ENCODE peak calls at places on chromosome 3, in five cellular contexts. One of them, this sample, is unnamed.
A peak's percentile ranks its signal among the peaks of the same experiment; 100 is the strongest.

GRCh38 chr3:106731230-106731629 is 646.0 kb upstream of the CCDC54 start:
- DNase-seq in astrocyte: no peak
- DNase-seq in CD8-positive, alpha-beta T cell: no peak
- DNase-seq in endodermal cell: no peak
- DNase-seq in left lung: no peak
- DNase-seq in this sample: no peak

GRCh38 chr3:98528474-98529346 is 3.1 kb upstream of the GPR15 start:
- DNase-seq in astrocyte: no peak
- DNase-seq in endodermal cell: peak; percentile 69
- DNase-seq in left lung: no peak
- DNase-seq in CD8-positive, alpha-beta T cell: no peak
- DNase-seq in this sample: no peak

GRCh38 chr3:133930341-133930933 is 34.8 kb upstream of the RAB6B start:
- DNase-seq in astrocyte: peak; percentile 57
- DNase-seq in left lung: no peak
- DNase-seq in endodermal cell: peak; percentile 59
- DNase-seq in CD8-positive, alpha-beta T cell: no peak
- DNase-seq in this sample: no peak

GRCh38 chr3:160870327-160870726 is 114.3 kb downstream of the PPM1L start:
- DNase-seq in endodermal cell: no peak
- DNase-seq in CD8-positive, alpha-beta T cell: no peak
- DNase-seq in left lung: no peak
- DNase-seq in astrocyte: no peak
- DNase-seq in this sample: no peak

GRCh38 chr3:25442486-25442885 is 14.4 kb downstream of the RARB start:
- DNase-seq in left lung: no peak
- DNase-seq in CD8-positive, alpha-beta T cell: no peak
- DNase-seq in endodermal cell: no peak
- DNase-seq in astrocyte: no peak
- DNase-seq in this sample: no peak

GRCh38 chr3:46998121-46998851 is 18.8 kb downstream of the NBEAL2 start:
- DNase-seq in endodermal cell: peak; percentile 97
- DNase-seq in CD8-positive, alpha-beta T cell: peak; percentile 64
- DNase-seq in left lung: peak; percentile 74
- DNase-seq in astrocyte: no peak
- DNase-seq in this sample: peak; percentile 60

GRCh38 chr3:184237211-184237610 is 7.8 kb downstream of the VWA5B2 start:
- DNase-seq in CD8-positive, alpha-beta T cell: no peak
- DNase-seq in left lung: no peak
- DNase-seq in astrocyte: no peak
- DNase-seq in endodermal cell: no peak
- DNase-seq in this sample: no peak

GRCh38 chr3:177410734-177411133 is 213.5 kb upstream of the TBL1XR1 start:
- DNase-seq in left lung: no peak
- DNase-seq in endodermal cell: no peak
- DNase-seq in CD8-positive, alpha-beta T cell: no peak
- DNase-seq in astrocyte: no peak
- DNase-seq in this sample: no peak

GRCh38 chr3:140143670-140144069 is 208.7 kb downstream of the CLSTN2 start:
- DNase-seq in endodermal cell: no peak
- DNase-seq in CD8-positive, alpha-beta T cell: no peak
- DNase-seq in astrocyte: no peak
- DNase-seq in left lung: no peak
- DNase-seq in this sample: no peak

GRCh38 chr3:46993986-46994385 is 14.5 kb downstream of the NBEAL2 start:
- DNase-seq in left lung: no peak
- DNase-seq in astrocyte: no peak
- DNase-seq in endodermal cell: no peak
- DNase-seq in CD8-positive, alpha-beta T cell: no peak
- DNase-seq in this sample: no peak

GRCh38 chr3:144502398-144502797 is 530.8 kb downstream of the DIPK2A start:
- DNase-seq in astrocyte: no peak
- DNase-seq in endodermal cell: no peak
- DNase-seq in CD8-positive, alpha-beta T cell: no peak
- DNase-seq in left lung: no peak
- DNase-seq in this sample: no peak

GRCh38 chr3:8595252-8595934 is 49.2 kb downstream of the SSUH2 start:
- DNase-seq in astrocyte: no peak
- DNase-seq in left lung: no peak
- DNase-seq in endodermal cell: no peak
- DNase-seq in CD8-positive, alpha-beta T cell: no peak
- DNase-seq in this sample: no peak

GRCh38 chr3:141830508-141830907 is 45.9 kb upstream of the ATP1B3 start:
- DNase-seq in astrocyte: no peak
- DNase-seq in CD8-positive, alpha-beta T cell: no peak
- DNase-seq in left lung: no peak
- DNase-seq in endodermal cell: no peak
- DNase-seq in this sample: no peak

GRCh38 chr3:4703054-4703480 is 209.9 kb downstream of the ITPR1 start:
- DNase-seq in left lung: no peak
- DNase-seq in CD8-positive, alpha-beta T cell: no peak
- DNase-seq in endodermal cell: no peak
- DNase-seq in astrocyte: no peak
- DNase-seq in this sample: no peak

GRCh38 chr3:39178553-39178952 is 13.8 kb downstream of the XIRP1 start:
- DNase-seq in astrocyte: peak; percentile 37
- DNase-seq in left lung: no peak
- DNase-seq in endodermal cell: no peak
- DNase-seq in CD8-positive, alpha-beta T cell: no peak
- DNase-seq in this sample: no peak

GRCh38 chr3:46296826-46297225 is 54.6 kb downstream of the CCR3 start:
- DNase-seq in left lung: no peak
- DNase-seq in astrocyte: no peak
- DNase-seq in CD8-positive, alpha-beta T cell: no peak
- DNase-seq in endodermal cell: no peak
- DNase-seq in this sample: no peak

GRCh38 chr3:69174871-69175737 is 52.7 kb upstream of the LMOD3 start:
- DNase-seq in CD8-positive, alpha-beta T cell: no peak
- DNase-seq in left lung: no peak
- DNase-seq in endodermal cell: no peak
- DNase-seq in astrocyte: no peak
- DNase-seq in this sample: no peak

GRCh38 chr3:31210068-31210650 is 315.7 kb upstream of the GADL1 start:
- DNase-seq in astrocyte: no peak
- DNase-seq in left lung: no peak
- DNase-seq in endodermal cell: peak; percentile 71
- DNase-seq in CD8-positive, alpha-beta T cell: no peak
- DNase-seq in this sample: no peak

DNA sequence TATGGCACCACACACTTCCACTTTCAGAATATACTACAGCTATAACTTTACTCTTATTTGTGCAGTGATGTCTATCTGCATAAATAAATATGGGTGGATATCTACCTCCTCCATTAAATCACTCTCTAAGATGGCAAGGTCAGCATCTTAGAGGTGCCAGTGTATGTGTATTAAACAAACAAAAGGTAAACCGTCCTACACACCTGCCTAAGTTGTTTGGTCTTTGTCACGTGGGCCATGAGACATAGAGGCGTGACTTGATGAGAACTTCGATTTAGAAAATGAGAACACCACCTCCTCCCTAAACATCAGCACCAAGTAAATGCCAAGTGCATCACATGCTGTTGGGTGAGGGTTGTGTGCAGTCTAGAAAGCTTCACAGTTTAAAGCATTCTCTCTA is 310.6 kb downstream of the GRM7 start:
- DNase-seq in astrocyte: no peak
- DNase-seq in CD8-positive, alpha-beta T cell: no peak
- DNase-seq in left lung: no peak
- DNase-seq in endodermal cell: no peak
- DNase-seq in this sample: no peak
- H3K9me3 ChIP-seq in astrocyte: no peaks in the 10 kb centered on the region
- H3K9me3 ChIP-seq in CD8-positive, alpha-beta T cell: no peaks in the 10 kb centered on the region
- H3K9me3 ChIP-seq in left lung: no peaks in the 10 kb centered on the region
- H3K9me3 ChIP-seq in endodermal cell: no peaks in the 10 kb centered on the region
- H3K9me3 ChIP-seq in this sample: no peaks in the 10 kb centered on the region

GRCh38 chr3:147396709-147397046 is 9.7 kb downstream of the ZIC4 start:
- DNase-seq in CD8-positive, alpha-beta T cell: no peak
- DNase-seq in endodermal cell: no peak
- DNase-seq in astrocyte: no peak
- DNase-seq in left lung: no peak
- DNase-seq in this sample: no peak

GRCh38 chr3:147400111-147400510 is 6.2 kb downstream of the ZIC4 start:
- DNase-seq in left lung: no peak
- DNase-seq in CD8-positive, alpha-beta T cell: no peak
- DNase-seq in astrocyte: no peak
- DNase-seq in endodermal cell: no peak
- DNase-seq in this sample: no peak

GRCh38 chr3:147397155-147397888 is 9.0 kb downstream of the ZIC4 start:
- DNase-seq in endodermal cell: peak; percentile 90
- DNase-seq in left lung: no peak
- DNase-seq in CD8-positive, alpha-beta T cell: no peak
- DNase-seq in astrocyte: peak; percentile 48
- DNase-seq in this sample: no peak

GRCh38 chr3:147398841-147399534 is 7.4 kb downstream of the ZIC4 start:
- DNase-seq in left lung: no peak
- DNase-seq in CD8-positive, alpha-beta T cell: no peak
- DNase-seq in endodermal cell: no peak
- DNase-seq in astrocyte: no peak
- DNase-seq in this sample: no peak

GRCh38 chr3:147397911-147398809 is 8.2 kb downstream of the ZIC4 start:
- DNase-seq in CD8-positive, alpha-beta T cell: no peak
- DNase-seq in astrocyte: no peak
- DNase-seq in endodermal cell: peak; percentile 80
- DNase-seq in left lung: no peak
- DNase-seq in this sample: no peak
- H3K9me3 ChIP-seq in CD8-positive, alpha-beta T cell: no peaks in the 10 kb centered on the region
- H3K9me3 ChIP-seq in astrocyte: no peaks in the 10 kb centered on the region
- H3K9me3 ChIP-seq in endodermal cell: no peaks in the 10 kb centered on the region
- H3K9me3 ChIP-seq in left lung: no peaks in the 10 kb centered on the region
- H3K9me3 ChIP-seq in this sample: no peaks in the 10 kb centered on the region

GRCh38 chr3:1421577-1421976 is 328.8 kb downstream of the CNTN6 start:
- DNase-seq in left lung: no peak
- DNase-seq in CD8-positive, alpha-beta T cell: no peak
- DNase-seq in astrocyte: no peak
- DNase-seq in endodermal cell: no peak
- DNase-seq in this sample: no peak
- H3K9me3 ChIP-seq in left lung: no peaks in the 10 kb centered on the region
- H3K9me3 ChIP-seq in CD8-positive, alpha-beta T cell: no peaks in the 10 kb centered on the region
- H3K9me3 ChIP-seq in astrocyte: no peaks in the 10 kb centered on the region
- H3K9me3 ChIP-seq in endodermal cell: peaks cover 16% of the 10 kb centered on the region
- H3K9me3 ChIP-seq in this sample: peaks cover 3% of the 10 kb centered on the region

GRCh38 chr3:13902648-13903238 is 22.9 kb upstream of the WNT7A start:
- DNase-seq in CD8-positive, alpha-beta T cell: no peak
- DNase-seq in endodermal cell: no peak
- DNase-seq in left lung: no peak
- DNase-seq in astrocyte: no peak
- DNase-seq in this sample: no peak
- H3K9me3 ChIP-seq in CD8-positive, alpha-beta T cell: peaks cover 28% of the 10 kb centered on the region
- H3K9me3 ChIP-seq in endodermal cell: peaks cover 97% of the 10 kb centered on the region
- H3K9me3 ChIP-seq in left lung: peaks cover 6% of the 10 kb centered on the region
- H3K9me3 ChIP-seq in astrocyte: peaks cover 16% of the 10 kb centered on the region
- H3K9me3 ChIP-seq in this sample: peaks cover 24% of the 10 kb centered on the region

GRCh38 chr3:435161-435560 is 238.6 kb downstream of the CHL1 start:
- DNase-seq in left lung: no peak
- DNase-seq in CD8-positive, alpha-beta T cell: no peak
- DNase-seq in endodermal cell: no peak
- DNase-seq in astrocyte: no peak
- DNase-seq in this sample: no peak

GRCh38 chr3:445960-446359 is 249.4 kb downstream of the CHL1 start:
- DNase-seq in endodermal cell: no peak
- DNase-seq in CD8-positive, alpha-beta T cell: no peak
- DNase-seq in left lung: no peak
- DNase-seq in astrocyte: no peak
- DNase-seq in this sample: no peak

GRCh38 chr3:435969-436492 is 239.5 kb downstream of the CHL1 start:
- DNase-seq in left lung: no peak
- DNase-seq in CD8-positive, alpha-beta T cell: no peak
- DNase-seq in endodermal cell: no peak
- DNase-seq in astrocyte: no peak
- DNase-seq in this sample: no peak

GRCh38 chr3:440826-441225 is 244.3 kb downstream of the CHL1 start:
- DNase-seq in left lung: no peak
- DNase-seq in astrocyte: no peak
- DNase-seq in endodermal cell: no peak
- DNase-seq in CD8-positive, alpha-beta T cell: no peak
- DNase-seq in this sample: no peak
- H3K9me3 ChIP-seq in left lung: no peaks in the 10 kb centered on the region
- H3K9me3 ChIP-seq in astrocyte: peaks cover 3% of the 10 kb centered on the region
- H3K9me3 ChIP-seq in endodermal cell: peaks cover 52% of the 10 kb centered on the region
- H3K9me3 ChIP-seq in CD8-positive, alpha-beta T cell: no peaks in the 10 kb centered on the region
- H3K9me3 ChIP-seq in this sample: no peaks in the 10 kb centered on the region

GRCh38 chr3:173894-174293 is 22.7 kb upstream of the CHL1 start:
- DNase-seq in astrocyte: no peak
- DNase-seq in endodermal cell: no peak
- DNase-seq in CD8-positive, alpha-beta T cell: no peak
- DNase-seq in left lung: no peak
- DNase-seq in this sample: no peak
- H3K9me3 ChIP-seq in astrocyte: no peaks in the 10 kb centered on the region
- H3K9me3 ChIP-seq in endodermal cell: peaks cover 62% of the 10 kb centered on the region
- H3K9me3 ChIP-seq in CD8-positive, alpha-beta T cell: no peaks in the 10 kb centered on the region
- H3K9me3 ChIP-seq in left lung: no peaks in the 10 kb centered on the region
- H3K9me3 ChIP-seq in this sample: no peaks in the 10 kb centered on the region

GRCh38 chr3:147415819-147416218 is 6.7 kb downstream of the ZIC1 start:
- DNase-seq in CD8-positive, alpha-beta T cell: no peak
- DNase-seq in left lung: no peak
- DNase-seq in astrocyte: no peak
- DNase-seq in endodermal cell: no peak
- DNase-seq in this sample: no peak

GRCh38 chr3:147413712-147414325 is 4.7 kb downstream of the ZIC1 start:
- DNase-seq in astrocyte: no peak
- DNase-seq in CD8-positive, alpha-beta T cell: no peak
- DNase-seq in left lung: no peak
- DNase-seq in endodermal cell: peak; percentile 76
- DNase-seq in this sample: no peak

GRCh38 chr3:147412917-147413711 is 3.9 kb downstream of the ZIC1 start:
- DNase-seq in left lung: no peak
- DNase-seq in astrocyte: no peak
- DNase-seq in endodermal cell: peak; percentile 82
- DNase-seq in CD8-positive, alpha-beta T cell: no peak
- DNase-seq in this sample: no peak

GRCh38 chr3:147414369-147415135 is 5.4 kb downstream of the ZIC1 start:
- DNase-seq in astrocyte: no peak
- DNase-seq in endodermal cell: no peak
- DNase-seq in left lung: no peak
- DNase-seq in CD8-positive, alpha-beta T cell: no peak
- DNase-seq in this sample: no peak

GRCh38 chr3:147415337-147415736 is 6.2 kb downstream of the ZIC1 start:
- DNase-seq in astrocyte: no peak
- DNase-seq in left lung: no peak
- DNase-seq in CD8-positive, alpha-beta T cell: no peak
- DNase-seq in endodermal cell: peak; percentile 56
- DNase-seq in this sample: no peak
- H3K9me3 ChIP-seq in astrocyte: no peaks in the 10 kb centered on the region
- H3K9me3 ChIP-seq in left lung: no peaks in the 10 kb centered on the region
- H3K9me3 ChIP-seq in CD8-positive, alpha-beta T cell: no peaks in the 10 kb centered on the region
- H3K9me3 ChIP-seq in endodermal cell: no peaks in the 10 kb centered on the region
- H3K9me3 ChIP-seq in this sample: no peaks in the 10 kb centered on the region

GRCh38 chr3:7328339-7328738 is 467.4 kb downstream of the GRM7 start:
- DNase-seq in astrocyte: no peak
- DNase-seq in endodermal cell: no peak
- DNase-seq in left lung: no peak
- DNase-seq in CD8-positive, alpha-beta T cell: no peak
- DNase-seq in this sample: no peak
- H3K9me3 ChIP-seq in astrocyte: no peaks in the 10 kb centered on the region
- H3K9me3 ChIP-seq in endodermal cell: peaks cover 5% of the 10 kb centered on the region
- H3K9me3 ChIP-seq in left lung: no peaks in the 10 kb centered on the region
- H3K9me3 ChIP-seq in CD8-positive, alpha-beta T cell: no peaks in the 10 kb centered on the region
- H3K9me3 ChIP-seq in this sample: no peaks in the 10 kb centered on the region

This sample was measured in T-helper 17 cell.